ENCODE peak calls at places on chromosomes 13 and 19, in eight cellular contexts. One of them, this sample, is unnamed.

GRCh38 chr19:58296086-58296485 is 9.1 kb upstream of the ERVK3-1 start:
- DNase-seq in AML-193: no peak
- DNase-seq in activated T-cell treated with anti-CD3 and anti-CD28 coated beads for 48 hours: no peak
- DNase-seq in stimulated activated CD4-positive, alpha-beta T cell treated with anti-CD3 and anti-CD28 coated beads, TNF-alpha, amount 100 ng/mL, for 1 hour: no peak
- DNase-seq in NCI-H748 treated with DMSO at 0.1 percent for 48 hours: no peak
- DNase-seq in GM23338: no peak
- DNase-seq in glutamatergic neuron: no peak
- DNase-seq in Peyer's patch: no peak
- DNase-seq in this sample: no peak

GRCh38 chr13:24725379-24725778 is 38.6 kb upstream of the RNF17 start:
- DNase-seq in NCI-H748 treated with DMSO at 0.1 percent for 48 hours: no peak
- DNase-seq in activated T-cell treated with anti-CD3 and anti-CD28 coated beads for 48 hours: no peak
- DNase-seq in AML-193: no peak
- DNase-seq in stimulated activated CD4-positive, alpha-beta T cell treated with anti-CD3 and anti-CD28 coated beads, TNF-alpha, amount 100 ng/mL, for 1 hour: no peak
- DNase-seq in GM23338: no peak
- DNase-seq in Peyer's patch: peak; percentile 0
- DNase-seq in glutamatergic neuron: no peak
- DNase-seq in this sample: no peak

GRCh38 chr13:60756306-60756705 is 359.3 kb downstream of the TDRD3 start:
- DNase-seq in stimulated activated CD4-positive, alpha-beta T cell treated with anti-CD3 and anti-CD28 coated beads, TNF-alpha, amount 100 ng/mL, for 1 hour: no peak
- DNase-seq in glutamatergic neuron: no peak
- DNase-seq in Peyer's patch: no peak
- DNase-seq in NCI-H748 treated with DMSO at 0.1 percent for 48 hours: no peak
- DNase-seq in AML-193: no peak
- DNase-seq in activated T-cell treated with anti-CD3 and anti-CD28 coated beads for 48 hours: no peak
- DNase-seq in GM23338: peak; percentile 24
- DNase-seq in this sample: no peak

GRCh38 chr19:42132030-42132628 is at the start of gene POU2F2:
- DNase-seq in stimulated activated CD4-positive, alpha-beta T cell treated with anti-CD3 and anti-CD28 coated beads, TNF-alpha, amount 100 ng/mL, for 1 hour: peak; percentile 85
- DNase-seq in glutamatergic neuron: no peak
- DNase-seq in activated T-cell treated with anti-CD3 and anti-CD28 coated beads for 48 hours: peak; percentile 79
- DNase-seq in GM23338: peak; percentile 60
- DNase-seq in NCI-H748 treated with DMSO at 0.1 percent for 48 hours: no peak
- DNase-seq in AML-193: no peak
- DNase-seq in Peyer's patch: peak; percentile 94
- DNase-seq in this sample: no peak

GRCh38 chr13:110396913-110397379 is 89.9 kb downstream of the COL4A2 start:
- DNase-seq in glutamatergic neuron: no peak
- DNase-seq in stimulated activated CD4-positive, alpha-beta T cell treated with anti-CD3 and anti-CD28 coated beads, TNF-alpha, amount 100 ng/mL, for 1 hour: no peak
- DNase-seq in GM23338: no peak
- DNase-seq in Peyer's patch: peak; percentile 38
- DNase-seq in activated T-cell treated with anti-CD3 and anti-CD28 coated beads for 48 hours: no peak
- DNase-seq in NCI-H748 treated with DMSO at 0.1 percent for 48 hours: no peak
- DNase-seq in AML-193: no peak
- DNase-seq in this sample: no peak

GRCh38 chr13:19181021-19181620 is 503 bp downstream of the TUBA3C start:
- DNase-seq in GM23338: no peak
- DNase-seq in NCI-H748 treated with DMSO at 0.1 percent for 48 hours: no peak
- DNase-seq in Peyer's patch: no peak
- DNase-seq in activated T-cell treated with anti-CD3 and anti-CD28 coated beads for 48 hours: no peak
- DNase-seq in AML-193: no peak
- DNase-seq in stimulated activated CD4-positive, alpha-beta T cell treated with anti-CD3 and anti-CD28 coated beads, TNF-alpha, amount 100 ng/mL, for 1 hour: no peak
- DNase-seq in glutamatergic neuron: no peak
- DNase-seq in this sample: no peak

GRCh38 chr19:13155472-13156284 is 5.5 kb downstream of the IER2 start:
- DNase-seq in NCI-H748 treated with DMSO at 0.1 percent for 48 hours: peak; percentile 28
- DNase-seq in glutamatergic neuron: peak; percentile 96
- DNase-seq in stimulated activated CD4-positive, alpha-beta T cell treated with anti-CD3 and anti-CD28 coated beads, TNF-alpha, amount 100 ng/mL, for 1 hour: peak; percentile 68
- DNase-seq in Peyer's patch: peak; percentile 88
- DNase-seq in GM23338: peak; percentile 93
- DNase-seq in activated T-cell treated with anti-CD3 and anti-CD28 coated beads for 48 hours: peak; percentile 64
- DNase-seq in AML-193: peak; percentile 21
- DNase-seq in this sample: peak; percentile 63

GRCh38 chr19:45110811-45111210 is 17.8 kb downstream of the PPP1R37 start:
- DNase-seq in activated T-cell treated with anti-CD3 and anti-CD28 coated beads for 48 hours: no peak
- DNase-seq in glutamatergic neuron: no peak
- DNase-seq in AML-193: no peak
- DNase-seq in NCI-H748 treated with DMSO at 0.1 percent for 48 hours: no peak
- DNase-seq in Peyer's patch: no peak
- DNase-seq in GM23338: no peak
- DNase-seq in stimulated activated CD4-positive, alpha-beta T cell treated with anti-CD3 and anti-CD28 coated beads, TNF-alpha, amount 100 ng/mL, for 1 hour: no peak
- DNase-seq in this sample: no peak

GRCh38 chr19:50252111-50252886 is 48.9 kb downstream of the MYH14 start:
- DNase-seq in Peyer's patch: peak; percentile 22
- DNase-seq in stimulated activated CD4-positive, alpha-beta T cell treated with anti-CD3 and anti-CD28 coated beads, TNF-alpha, amount 100 ng/mL, for 1 hour: no peak
- DNase-seq in NCI-H748 treated with DMSO at 0.1 percent for 48 hours: peak; percentile 12
- DNase-seq in activated T-cell treated with anti-CD3 and anti-CD28 coated beads for 48 hours: peak; percentile 23
- DNase-seq in AML-193: no peak
- DNase-seq in GM23338: peak; percentile 69
- DNase-seq in glutamatergic neuron: no peak
- DNase-seq in this sample: peak; percentile 65

GRCh38 chr13:87356314-87356713 is 314.9 kb upstream of the SLITRK5 start:
- DNase-seq in NCI-H748 treated with DMSO at 0.1 percent for 48 hours: peak; percentile 84
- DNase-seq in stimulated activated CD4-positive, alpha-beta T cell treated with anti-CD3 and anti-CD28 coated beads, TNF-alpha, amount 100 ng/mL, for 1 hour: no peak
- DNase-seq in Peyer's patch: no peak
- DNase-seq in GM23338: no peak
- DNase-seq in activated T-cell treated with anti-CD3 and anti-CD28 coated beads for 48 hours: no peak
- DNase-seq in AML-193: no peak
- DNase-seq in glutamatergic neuron: no peak
- DNase-seq in this sample: no peak

GRCh38 chr13:113149711-113150544 is 8.5 kb upstream of the PROZ start:
- DNase-seq in NCI-H748 treated with DMSO at 0.1 percent for 48 hours: no peak
- DNase-seq in AML-193: no peak
- DNase-seq in glutamatergic neuron: no peak
- DNase-seq in GM23338: no peak
- DNase-seq in activated T-cell treated with anti-CD3 and anti-CD28 coated beads for 48 hours: no peak
- DNase-seq in Peyer's patch: no peak
- DNase-seq in stimulated activated CD4-positive, alpha-beta T cell treated with anti-CD3 and anti-CD28 coated beads, TNF-alpha, amount 100 ng/mL, for 1 hour: no peak
- DNase-seq in this sample: no peak

GRCh38 chr13:44238011-44238421 is 135.6 kb upstream of the SERP2 start:
- DNase-seq in NCI-H748 treated with DMSO at 0.1 percent for 48 hours: peak; percentile 13
- DNase-seq in GM23338: no peak
- DNase-seq in glutamatergic neuron: peak; percentile 30
- DNase-seq in stimulated activated CD4-positive, alpha-beta T cell treated with anti-CD3 and anti-CD28 coated beads, TNF-alpha, amount 100 ng/mL, for 1 hour: no peak
- DNase-seq in Peyer's patch: no peak
- DNase-seq in activated T-cell treated with anti-CD3 and anti-CD28 coated beads for 48 hours: no peak
- DNase-seq in AML-193: no peak
- DNase-seq in this sample: peak; percentile 79

GRCh38 chr19:16209266-16209665 is 11.6 kb downstream of the AP1M1 start:
- DNase-seq in glutamatergic neuron: no peak
- DNase-seq in GM23338: no peak
- DNase-seq in AML-193: no peak
- DNase-seq in stimulated activated CD4-positive, alpha-beta T cell treated with anti-CD3 and anti-CD28 coated beads, TNF-alpha, amount 100 ng/mL, for 1 hour: no peak
- DNase-seq in NCI-H748 treated with DMSO at 0.1 percent for 48 hours: no peak
- DNase-seq in Peyer's patch: no peak
- DNase-seq in activated T-cell treated with anti-CD3 and anti-CD28 coated beads for 48 hours: no peak
- DNase-seq in this sample: no peak

GRCh38 chr13:43584711-43585110 is 202.1 kb downstream of the ENOX1 start:
- DNase-seq in GM23338: no peak
- DNase-seq in stimulated activated CD4-positive, alpha-beta T cell treated with anti-CD3 and anti-CD28 coated beads, TNF-alpha, amount 100 ng/mL, for 1 hour: no peak
- DNase-seq in activated T-cell treated with anti-CD3 and anti-CD28 coated beads for 48 hours: no peak
- DNase-seq in glutamatergic neuron: no peak
- DNase-seq in AML-193: no peak
- DNase-seq in Peyer's patch: no peak
- DNase-seq in NCI-H748 treated with DMSO at 0.1 percent for 48 hours: no peak
- DNase-seq in this sample: no peak

GRCh38 chr19:13459351-13459750 is 46.9 kb downstream of the CACNA1A start:
- DNase-seq in NCI-H748 treated with DMSO at 0.1 percent for 48 hours: no peak
- DNase-seq in AML-193: no peak
- DNase-seq in stimulated activated CD4-positive, alpha-beta T cell treated with anti-CD3 and anti-CD28 coated beads, TNF-alpha, amount 100 ng/mL, for 1 hour: no peak
- DNase-seq in activated T-cell treated with anti-CD3 and anti-CD28 coated beads for 48 hours: no peak
- DNase-seq in GM23338: peak; percentile 30
- DNase-seq in glutamatergic neuron: no peak
- DNase-seq in Peyer's patch: no peak
- DNase-seq in this sample: no peak

GRCh38 chr19:482186-483041 is 13.9 kb upstream of the MADCAM1 start:
- DNase-seq in NCI-H748 treated with DMSO at 0.1 percent for 48 hours: no peak
- DNase-seq in Peyer's patch: no peak
- DNase-seq in activated T-cell treated with anti-CD3 and anti-CD28 coated beads for 48 hours: no peak
- DNase-seq in AML-193: no peak
- DNase-seq in glutamatergic neuron: no peak
- DNase-seq in GM23338: no peak
- DNase-seq in stimulated activated CD4-positive, alpha-beta T cell treated with anti-CD3 and anti-CD28 coated beads, TNF-alpha, amount 100 ng/mL, for 1 hour: no peak
- DNase-seq in this sample: peak; percentile 30

GRCh38 chr13:102799544-102800144 is 725 bp downstream of the BIVM start:
- DNase-seq in stimulated activated CD4-positive, alpha-beta T cell treated with anti-CD3 and anti-CD28 coated beads, TNF-alpha, amount 100 ng/mL, for 1 hour: no peak
- DNase-seq in GM23338: peak; percentile 21
- DNase-seq in glutamatergic neuron: peak; percentile 64
- DNase-seq in Peyer's patch: no peak
- DNase-seq in NCI-H748 treated with DMSO at 0.1 percent for 48 hours: no peak
- DNase-seq in AML-193: no peak
- DNase-seq in activated T-cell treated with anti-CD3 and anti-CD28 coated beads for 48 hours: peak; percentile 16
- DNase-seq in this sample: peak; percentile 75

GRCh38 chr19:54525636-54526035 is 23.0 kb downstream of the LAIR2 start:
- DNase-seq in NCI-H748 treated with DMSO at 0.1 percent for 48 hours: no peak
- DNase-seq in stimulated activated CD4-positive, alpha-beta T cell treated with anti-CD3 and anti-CD28 coated beads, TNF-alpha, amount 100 ng/mL, for 1 hour: no peak
- DNase-seq in Peyer's patch: no peak
- DNase-seq in GM23338: no peak
- DNase-seq in activated T-cell treated with anti-CD3 and anti-CD28 coated beads for 48 hours: no peak
- DNase-seq in glutamatergic neuron: no peak
- DNase-seq in AML-193: no peak
- DNase-seq in this sample: no peak

This sample was measured in SK-N-SH.